ENCODE peak calls at places on chromosome 22, in four cellular contexts. E is H1, K is GM12878, Z is tibial nerve. I is an unnamed sample. For H3K27me3, the result is how much of the 10 kb centered on the place peaks cover.

GRCh38 chr22:19568337-19569311 is 44.4 kb upstream of the CLDN5 start:
- DNase-seq in K (no peak), E (no peak), Z (no peak), I (no peak)

GRCh38 chr22:17817511-17818065 is 43.3 kb upstream of the BID start:
- DNase-seq in Z (no peak), E (no peak), K (no peak), I (no peak)

GRCh38 chr22:26606611-26607010 is 11.2 kb downstream of the CRYBB1 start:
- DNase-seq in E (no peak), Z (no peak), K (no peak), I (no peak)

GRCh38 chr22:27641049-27641790 is 160.3 kb downstream of the MN1 start:
- DNase-seq in Z (no peak), E (no peak), K (no peak), I (no peak)

GRCh38 chr22:35205141-35205775 is 52.0 kb upstream of the HMGXB4 start:
- DNase-seq in Z (no peak), K (no peak), E (no peak), I (no peak)

GRCh38 chr22:17777005-17777716 is 2.9 kb upstream of the BID start:
- DNase-seq in E (no peak), Z (no peak), K (peak), I (no peak)

GRCh38 chr22:46491936-46492335 is 45.5 kb downstream of the CELSR1 start:
- DNase-seq in Z (no peak), K (no peak), E (no peak), I (no peak)

GRCh38 chr22:47071078-47071811 is 308.8 kb downstream of the TBC1D22A start:
- DNase-seq in K (no peak), Z (no peak), E (no peak), I (no peak)

GRCh38 chr22:37161442-37161841 is 11.7 kb upstream of the IL2RB start:
- DNase-seq in K (no peak), E (no peak), Z (no peak), I (no peak)

GRCh38 chr22:36220457-36220921 is 18.8 kb downstream of the APOL2 start:
- DNase-seq in Z (no peak), K (no peak), E (no peak), I (no peak)

GRCh38 chr22:42338502-42338901 is 68.0 kb upstream of the TCF20 start:
- DNase-seq in Z (no peak), E (no peak), K (no peak), I (no peak)

GRCh38 chr22:28772633-28773460 is at the start of gene CCDC117:
- DNase-seq in E (peak), K (peak), Z (peak), I (peak)
- H3K27me3 ChIP-seq in E (under half), K (under half), Z (under half), I (under half)

DNA sequence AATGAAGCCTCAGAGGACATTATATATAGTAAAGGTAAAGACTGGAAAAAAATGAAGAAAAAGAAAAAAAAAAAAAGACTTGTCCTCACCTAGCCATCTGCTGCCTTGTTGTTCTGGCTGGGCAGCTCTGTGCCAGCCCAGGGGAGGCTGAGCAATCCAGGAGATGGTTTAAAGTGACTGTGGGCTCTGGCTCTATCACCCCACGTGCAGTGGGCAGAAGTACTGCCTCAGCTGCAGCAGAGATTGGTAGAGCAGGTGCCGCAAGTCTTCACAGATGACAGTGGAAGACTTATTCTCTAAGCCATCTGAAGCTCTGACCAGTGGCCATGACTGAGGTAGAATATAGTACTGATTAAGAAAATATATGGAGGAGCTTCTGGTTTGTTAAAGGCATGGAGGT is 62.2 kb downstream of the SGSM3 start:
- DNase-seq in K (no peak), E (no peak), Z (no peak), I (no peak)
- TF ChIP-seq POLR2A in K (no peak), E (no peak), Z (no peak), I (no peak)

GRCh38 chr22:22916952-22917290 is 29.3 kb downstream of the IGLL5 start:
- DNase-seq in E (no peak), K (no peak), Z (no peak), I (no peak)

GRCh38 chr22:22913989-22914388 is 26.4 kb downstream of the IGLL5 start:
- DNase-seq in E (no peak), K (no peak), Z (no peak), I (no peak)

GRCh38 chr22:22915670-22916035 is 28.0 kb downstream of the IGLL5 start:
- DNase-seq in E (no peak), Z (no peak), K (no peak), I (no peak)

GRCh38 chr22:22916215-22916951 is 28.8 kb downstream of the IGLL5 start:
- DNase-seq in E (no peak), Z (no peak), K (no peak), I (no peak)

DNA sequence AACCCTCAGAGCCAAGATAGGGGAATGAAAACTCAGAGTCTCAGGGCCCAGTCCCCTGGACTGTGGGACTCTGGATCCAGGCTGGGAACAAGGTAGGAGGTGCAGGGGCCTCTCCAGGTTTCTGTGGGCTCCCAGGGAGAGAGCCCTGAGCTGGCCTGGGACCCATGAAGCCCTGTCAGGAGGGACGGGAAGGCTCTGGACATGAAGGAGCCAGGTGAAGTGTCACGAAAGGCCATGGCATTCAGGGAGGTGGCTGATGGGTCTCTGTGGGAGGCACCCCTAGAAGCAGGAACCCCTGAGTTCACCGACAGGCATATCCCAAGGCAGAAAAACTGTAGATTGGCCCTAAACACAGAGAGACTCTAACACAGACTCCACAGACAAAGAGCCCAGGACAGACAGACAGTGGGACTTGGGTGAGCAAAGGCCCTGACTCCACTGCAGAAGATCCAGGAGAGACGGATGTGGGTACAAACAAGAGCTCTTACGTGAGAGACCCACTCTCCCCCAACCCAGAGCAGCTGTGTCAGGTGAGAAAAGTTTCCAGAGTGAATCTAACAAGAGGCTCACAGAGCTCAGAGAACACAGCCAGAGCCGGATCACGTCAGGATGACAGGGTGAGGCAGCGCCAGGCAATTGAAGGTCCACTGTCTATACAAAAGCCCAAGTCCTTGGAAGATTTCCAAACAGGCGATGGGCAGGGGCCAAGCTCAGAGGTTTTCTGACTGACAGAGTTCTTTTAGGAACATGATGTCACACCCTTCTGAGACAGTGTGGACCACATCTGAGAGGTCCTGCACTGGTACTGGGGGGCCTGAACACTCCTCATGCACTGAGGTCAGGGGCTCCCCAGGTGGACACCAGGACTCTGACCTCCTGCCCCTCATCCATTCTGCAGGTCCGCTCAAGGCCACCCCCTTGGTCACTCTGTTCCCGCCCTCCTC is 27.4 kb downstream of the IGLL5 start:
- DNase-seq in Z (no peak), K (no peak), E (no peak), I (no peak)
- H3K27me3 ChIP-seq in Z (under half), K (under half), E (under half), I (under half)

GRCh38 chr22:50030315-50031188 is 18.0 kb upstream of the IL17REL start:
- DNase-seq in E (peak), Z (peak), K (no peak), I (no peak)
- TF ChIP-seq POLR2A in E (no peak), Z (no peak), K (no peak), I (no peak)

I was measured in esophagus squamous epithelium.